ENCODE peak calls at places on chromosomes 2 and 18, in six cellular contexts. One of them, this sample, is unnamed.

GRCh38 chr18:70072678-70073077 is 125.0 kb upstream of the CD226 start:
- DNase-seq in GM10248: no peak
- DNase-seq in neural progenitor cell: no peak
- DNase-seq in cardiac septum: no peak
- DNase-seq in Right ventricle myocardium superior: no peak
- DNase-seq in substantia nigra: no peak
- DNase-seq in this sample: no peak

GRCh38 chr18:35973650-35974049 is 1.2 kb downstream of the RMP24 start:
- DNase-seq in GM10248: no peak
- DNase-seq in cardiac septum: no peak
- DNase-seq in Right ventricle myocardium superior: no peak
- DNase-seq in substantia nigra: no peak
- DNase-seq in neural progenitor cell: no peak
- DNase-seq in this sample: no peak

GRCh38 chr18:42534313-42534712 is 579.3 kb downstream of the PIK3C3 start:
- DNase-seq in neural progenitor cell: no peak
- DNase-seq in substantia nigra: no peak
- DNase-seq in GM10248: no peak
- DNase-seq in cardiac septum: no peak
- DNase-seq in Right ventricle myocardium superior: no peak
- DNase-seq in this sample: no peak

GRCh38 chr2:119255760-119256573 is 32.3 kb downstream of the STEAP3 start:
- DNase-seq in GM10248: no peak
- DNase-seq in neural progenitor cell: peak
- DNase-seq in Right ventricle myocardium superior: no peak
- DNase-seq in cardiac septum: no peak
- DNase-seq in substantia nigra: no peak
- DNase-seq in this sample: no peak

GRCh38 chr2:70371753-70372152 is 69.9 kb upstream of the FAM136A start:
- DNase-seq in Right ventricle myocardium superior: no peak
- DNase-seq in substantia nigra: no peak
- DNase-seq in GM10248: no peak
- DNase-seq in cardiac septum: no peak
- DNase-seq in neural progenitor cell: no peak
- DNase-seq in this sample: no peak

GRCh38 chr2:222102746-222103349 is 195.9 kb downstream of the PAX3 start:
- DNase-seq in substantia nigra: no peak
- DNase-seq in neural progenitor cell: peak
- DNase-seq in GM10248: no peak
- DNase-seq in Right ventricle myocardium superior: no peak
- DNase-seq in cardiac septum: no peak
- DNase-seq in this sample: no peak

GRCh38 chr18:23619388-23619873 is 33.1 kb upstream of the NPC1 start:
- DNase-seq in Right ventricle myocardium superior: peak
- DNase-seq in neural progenitor cell: peak
- DNase-seq in cardiac septum: no peak
- DNase-seq in GM10248: peak
- DNase-seq in substantia nigra: no peak
- DNase-seq in this sample: no peak

GRCh38 chr2:234565842-234566619 is 69.2 kb upstream of the ARL4C start:
- DNase-seq in substantia nigra: no peak
- DNase-seq in Right ventricle myocardium superior: no peak
- DNase-seq in GM10248: no peak
- DNase-seq in neural progenitor cell: no peak
- DNase-seq in cardiac septum: no peak
- DNase-seq in this sample: no peak

GRCh38 chr2:173590278-173590811 is 235.7 kb downstream of the CDCA7 start:
- DNase-seq in GM10248: no peak
- DNase-seq in neural progenitor cell: no peak
- DNase-seq in cardiac septum: peak
- DNase-seq in substantia nigra: no peak
- DNase-seq in Right ventricle myocardium superior: peak
- DNase-seq in this sample: peak

GRCh38 chr2:239441261-239441701 is 40.5 kb upstream of the HDAC4 start:
- DNase-seq in cardiac septum: no peak
- DNase-seq in substantia nigra: no peak
- DNase-seq in GM10248: no peak
- DNase-seq in neural progenitor cell: peak
- DNase-seq in Right ventricle myocardium superior: no peak
- DNase-seq in this sample: no peak

GRCh38 chr2:26033270-26033768 is 565 bp upstream of the RAB10 start:
- DNase-seq in Right ventricle myocardium superior: peak
- DNase-seq in cardiac septum: peak
- DNase-seq in substantia nigra: peak
- DNase-seq in neural progenitor cell: peak
- DNase-seq in GM10248: peak
- DNase-seq in this sample: peak

GRCh38 chr18:27276886-27277285 is 91.8 kb upstream of the CHST9 start:
- DNase-seq in GM10248: no peak
- DNase-seq in cardiac septum: no peak
- DNase-seq in substantia nigra: no peak
- DNase-seq in Right ventricle myocardium superior: no peak
- DNase-seq in neural progenitor cell: no peak
- DNase-seq in this sample: no peak

GRCh38 chr2:70357076-70358071 is 55.5 kb upstream of the FAM136A start:
- DNase-seq in Right ventricle myocardium superior: no peak
- DNase-seq in neural progenitor cell: no peak
- DNase-seq in cardiac septum: no peak
- DNase-seq in GM10248: no peak
- DNase-seq in substantia nigra: no peak
- DNase-seq in this sample: no peak

GRCh38 chr18:25883091-25883490 is 207.3 kb downstream of the SS18 start:
- DNase-seq in cardiac septum: no peak
- DNase-seq in substantia nigra: no peak
- DNase-seq in Right ventricle myocardium superior: no peak
- DNase-seq in GM10248: no peak
- DNase-seq in neural progenitor cell: no peak
- DNase-seq in this sample: no peak

GRCh38 chr2:12284487-12284886 is 432.2 kb upstream of the TRIB2 start:
- DNase-seq in cardiac septum: no peak
- DNase-seq in Right ventricle myocardium superior: no peak
- DNase-seq in GM10248: no peak
- DNase-seq in substantia nigra: no peak
- DNase-seq in neural progenitor cell: no peak
- DNase-seq in this sample: no peak

GRCh38 chr18:61159246-61159645 is 174.0 kb upstream of the CDH20 start:
- DNase-seq in cardiac septum: no peak
- DNase-seq in Right ventricle myocardium superior: no peak
- DNase-seq in GM10248: no peak
- DNase-seq in neural progenitor cell: no peak
- DNase-seq in substantia nigra: no peak
- DNase-seq in this sample: no peak

GRCh38 chr2:9473985-9474360 is 378 bp upstream of the IAH1 start:
- DNase-seq in substantia nigra: peak
- DNase-seq in cardiac septum: no peak
- DNase-seq in GM10248: peak
- DNase-seq in neural progenitor cell: peak
- DNase-seq in Right ventricle myocardium superior: peak
- DNase-seq in this sample: no peak

GRCh38 chr2:104939570-104940235 is 85.8 kb downstream of the POU3F3 start:
- DNase-seq in GM10248: no peak
- DNase-seq in substantia nigra: no peak
- DNase-seq in Right ventricle myocardium superior: no peak
- DNase-seq in cardiac septum: no peak
- DNase-seq in neural progenitor cell: no peak
- DNase-seq in this sample: no peak

GRCh38 chr2:72341639-72342038 is 194.0 kb upstream of the CYP26B1 start:
- DNase-seq in neural progenitor cell: no peak
- DNase-seq in GM10248: no peak
- DNase-seq in cardiac septum: no peak
- DNase-seq in substantia nigra: no peak
- DNase-seq in Right ventricle myocardium superior: no peak
- DNase-seq in this sample: no peak

GRCh38 chr2:22110244-22110651 is 986.5 kb downstream of the TDRD15 start:
- DNase-seq in neural progenitor cell: peak
- DNase-seq in GM10248: no peak
- DNase-seq in Right ventricle myocardium superior: no peak
- DNase-seq in cardiac septum: no peak
- DNase-seq in substantia nigra: no peak
- DNase-seq in this sample: peak

GRCh38 chr2:198702796-198703195 is 754.9 kb downstream of the SATB2 start:
- DNase-seq in Right ventricle myocardium superior: no peak
- DNase-seq in neural progenitor cell: no peak
- DNase-seq in substantia nigra: no peak
- DNase-seq in cardiac septum: no peak
- DNase-seq in GM10248: no peak
- DNase-seq in this sample: no peak

GRCh38 chr2:150339951-150340350 is 147.5 kb downstream of the RND3 start:
- DNase-seq in cardiac septum: no peak
- DNase-seq in neural progenitor cell: no peak
- DNase-seq in GM10248: no peak
- DNase-seq in Right ventricle myocardium superior: no peak
- DNase-seq in substantia nigra: no peak
- DNase-seq in this sample: peak

GRCh38 chr18:11040823-11041712 is 108.3 kb downstream of the PIEZO2 start:
- DNase-seq in Right ventricle myocardium superior: no peak
- DNase-seq in GM10248: peak
- DNase-seq in substantia nigra: peak
- DNase-seq in neural progenitor cell: peak
- DNase-seq in cardiac septum: no peak
- DNase-seq in this sample: no peak

GRCh38 chr2:177264209-177264538 is 353 bp downstream of the NFE2L2 start:
- DNase-seq in cardiac septum: no peak
- DNase-seq in neural progenitor cell: peak
- DNase-seq in substantia nigra: no peak
- DNase-seq in GM10248: no peak
- DNase-seq in Right ventricle myocardium superior: no peak
- DNase-seq in this sample: no peak

GRCh38 chr2:7736646-7737305 is 819.6 kb downstream of the RNF144A start:
- DNase-seq in substantia nigra: no peak
- DNase-seq in Right ventricle myocardium superior: no peak
- DNase-seq in neural progenitor cell: no peak
- DNase-seq in GM10248: no peak
- DNase-seq in cardiac septum: no peak
- DNase-seq in this sample: no peak

GRCh38 chr2:105924271-105924670 is 179.6 kb downstream of the NCK2 start:
- DNase-seq in GM10248: no peak
- DNase-seq in neural progenitor cell: no peak
- DNase-seq in Right ventricle myocardium superior: no peak
- DNase-seq in cardiac septum: no peak
- DNase-seq in substantia nigra: no peak
- DNase-seq in this sample: no peak

GRCh38 chr18:76955529-76956170 is 133.3 kb downstream of the ZNF236 start:
- DNase-seq in GM10248: no peak
- DNase-seq in cardiac septum: no peak
- DNase-seq in neural progenitor cell: no peak
- DNase-seq in substantia nigra: no peak
- DNase-seq in Right ventricle myocardium superior: no peak
- DNase-seq in this sample: no peak

GRCh38 chr2:161965994-161966393 is 108.0 kb downstream of the DPP4 start:
- DNase-seq in cardiac septum: no peak
- DNase-seq in GM10248: no peak
- DNase-seq in Right ventricle myocardium superior: no peak
- DNase-seq in substantia nigra: no peak
- DNase-seq in neural progenitor cell: no peak
- DNase-seq in this sample: no peak

GRCh38 chr2:46977899-46978298 is 62.3 kb upstream of the MCFD2 start:
- DNase-seq in GM10248: no peak
- DNase-seq in neural progenitor cell: no peak
- DNase-seq in cardiac septum: no peak
- DNase-seq in substantia nigra: peak
- DNase-seq in Right ventricle myocardium superior: no peak
- DNase-seq in this sample: no peak

GRCh38 chr2:232600053-232600773 is 33.2 kb upstream of the EFHD1 start:
- DNase-seq in Right ventricle myocardium superior: no peak
- DNase-seq in cardiac septum: no peak
- DNase-seq in neural progenitor cell: peak
- DNase-seq in GM10248: no peak
- DNase-seq in substantia nigra: no peak
- DNase-seq in this sample: no peak

GRCh38 chr2:151198646-151199045 is 63.0 kb downstream of the RBM43 start:
- DNase-seq in neural progenitor cell: no peak
- DNase-seq in substantia nigra: no peak
- DNase-seq in Right ventricle myocardium superior: no peak
- DNase-seq in GM10248: no peak
- DNase-seq in cardiac septum: no peak
- DNase-seq in this sample: no peak

GRCh38 chr2:238585836-238586821 is 159.4 kb downstream of the ASB1 start:
- DNase-seq in cardiac septum: peak
- DNase-seq in Right ventricle myocardium superior: no peak
- DNase-seq in GM10248: no peak
- DNase-seq in substantia nigra: peak
- DNase-seq in neural progenitor cell: peak
- DNase-seq in this sample: no peak

GRCh38 chr2:95379616-95379925 is 22.9 kb upstream of the FAHD2A start:
- DNase-seq in Right ventricle myocardium superior: no peak
- DNase-seq in GM10248: no peak
- DNase-seq in cardiac septum: no peak
- DNase-seq in neural progenitor cell: peak
- DNase-seq in substantia nigra: no peak
- DNase-seq in this sample: no peak

GRCh38 chr18:41370740-41371623 is 584.1 kb upstream of the PIK3C3 start:
- DNase-seq in Right ventricle myocardium superior: no peak
- DNase-seq in GM10248: no peak
- DNase-seq in substantia nigra: no peak
- DNase-seq in cardiac septum: no peak
- DNase-seq in neural progenitor cell: no peak
- DNase-seq in this sample: no peak

GRCh38 chr2:100321181-100321880 is 970 bp downstream of the LONRF2 start:
- DNase-seq in substantia nigra: peak
- DNase-seq in GM10248: peak
- DNase-seq in Right ventricle myocardium superior: peak
- DNase-seq in neural progenitor cell: peak
- DNase-seq in cardiac septum: no peak
- DNase-seq in this sample: peak

GRCh38 chr2:224145751-224146355 is 106.8 kb upstream of the SERPINE2 start:
- DNase-seq in neural progenitor cell: no peak
- DNase-seq in cardiac septum: no peak
- DNase-seq in Right ventricle myocardium superior: no peak
- DNase-seq in substantia nigra: no peak
- DNase-seq in GM10248: no peak
- DNase-seq in this sample: no peak

GRCh38 chr2:241898681-241899270 is 29.2 kb downstream of the RTP5 start:
- DNase-seq in substantia nigra: no peak
- DNase-seq in GM10248: no peak
- DNase-seq in neural progenitor cell: no peak
- DNase-seq in Right ventricle myocardium superior: no peak
- DNase-seq in cardiac septum: peak
- DNase-seq in this sample: no peak

GRCh38 chr2:187917535-187917934 is 363.3 kb upstream of the TFPI start:
- DNase-seq in cardiac septum: no peak
- DNase-seq in Right ventricle myocardium superior: no peak
- DNase-seq in substantia nigra: no peak
- DNase-seq in GM10248: no peak
- DNase-seq in neural progenitor cell: peak
- DNase-seq in this sample: no peak

GRCh38 chr2:149221002-149221401 is 109.4 kb upstream of the LYPD6 start:
- DNase-seq in GM10248: no peak
- DNase-seq in cardiac septum: no peak
- DNase-seq in Right ventricle myocardium superior: no peak
- DNase-seq in substantia nigra: no peak
- DNase-seq in neural progenitor cell: no peak
- DNase-seq in this sample: no peak